ENCODE peak calls at places on chromosomes 6 and 20, in ten cellular contexts. N is HTR-8/SVneo; O is PC-3; Q is neural crest cell; G is NCI-H1092; Z is glutamatergic neuron; A is M059J; E is activated effector memory CD4-positive, alpha-beta T cell treated with anti-CD3 and anti-CD28 coated beads, Interleukin-2, amount 50 U/mL, for 16 hours; B is stomach; L is heart left ventricle. U is an unnamed sample.

GRCh38 chr6:27130668-27131428 is 116.7 kb upstream of the PRSS16 start:
- DNase-seq in N (no peak), O (peak; percentile 21), Q (no peak), G (no peak), Z (no peak), A (peak; percentile 50), E (no peak), B (no peak), L (no peak), U (no peak)

GRCh38 chr6:68634503-68635411 is at the start of gene ADGRB3:
- DNase-seq in N (peak; percentile 48), O (peak; percentile 51), Q (peak; percentile 82), G (peak; percentile 90), Z (peak; percentile 95), A (peak; percentile 80), E (peak; percentile 66), B (peak; percentile 46), L (peak; percentile 85), U (no peak)

GRCh38 chr20:50794181-50794845 is 548 bp upstream of the BCAS4 start:
- DNase-seq in N (no peak), O (no peak), Q (no peak), G (no peak), Z (no peak), A (no peak), E (no peak), B (no peak), L (no peak), U (no peak)

GRCh38 chr20:37804584-37805566 is 98.1 kb upstream of the VSTM2L start:
- DNase-seq in N (no peak), O (no peak), Q (no peak), G (no peak), Z (no peak), A (peak; percentile 18), E (no peak), B (no peak), L (no peak), U (no peak)

GRCh38 chr20:42179768-42180167 is 561.6 kb upstream of the CHD6 start:
- DNase-seq in N (no peak), O (peak; percentile 6), Q (peak; percentile 40), G (no peak), Z (no peak), A (peak; percentile 34), E (no peak), B (no peak), L (no peak), U (no peak)

GRCh38 chr6:72890671-72891070 is 268.8 kb downstream of the KCNQ5 start:
- DNase-seq in N (no peak), O (no peak), Q (no peak), G (no peak), Z (no peak), A (no peak), E (no peak), B (no peak), L (no peak), U (peak; percentile 3)

GRCh38 chr6:28544211-28544610 is 18.5 kb downstream of the GPX5 start:
- DNase-seq in N (no peak), O (no peak), Q (no peak), G (no peak), Z (no peak), A (no peak), E (no peak), B (no peak), L (no peak), U (no peak)

GRCh38 chr6:159969204-159969912 is 476 bp downstream of the IGF2R start:
- DNase-seq in N (no peak), O (no peak), Q (peak; percentile 44), G (no peak), Z (peak; percentile 62), A (peak; percentile 41), E (peak; percentile 78), B (peak; percentile 31), L (peak; percentile 45), U (no peak)

GRCh38 chr6:157428418-157429202 is 47.6 kb downstream of the ZDHHC14 start:
- DNase-seq in N (peak; percentile 18), O (peak; percentile 95), Q (no peak), G (no peak), Z (no peak), A (peak; percentile 79), E (peak; percentile 74), B (no peak), L (no peak), U (no peak)

GRCh38 chr6:69022991-69023390 is 387.9 kb downstream of the ADGRB3 start:
- DNase-seq in N (no peak), O (peak; percentile 43), Q (no peak), G (no peak), Z (no peak), A (peak; percentile 93), E (no peak), B (no peak), L (no peak), U (no peak)

GRCh38 chr6:160010067-160010466 is 41.2 kb downstream of the IGF2R start:
- DNase-seq in N (no peak), O (no peak), Q (no peak), G (no peak), Z (no peak), A (no peak), E (no peak), B (no peak), L (peak; percentile 75), U (peak; percentile 84)

GRCh38 chr20:7856756-7857155 is 83.5 kb downstream of the HAO1 start:
- DNase-seq in N (no peak), O (peak; percentile 95), Q (no peak), G (no peak), Z (no peak), A (peak; percentile 91), E (no peak), B (no peak), L (no peak), U (no peak)

GRCh38 chr20:61631770-61632169 is 379.7 kb downstream of the CDH4 start:
- DNase-seq in N (no peak), O (no peak), Q (no peak), G (no peak), Z (no peak), A (no peak), E (no peak), B (no peak), L (no peak), U (no peak)

GRCh38 chr20:24917797-24918578 is 31.1 kb upstream of the CST7 start:
- DNase-seq in N (peak; percentile 65), O (peak; percentile 80), Q (peak; percentile 72), G (peak; percentile 23), Z (peak; percentile 85), A (peak; percentile 60), E (peak; percentile 78), B (peak; percentile 78), L (peak; percentile 62), U (peak; percentile 23)

GRCh38 chr6:166497087-166497899 is 89.2 kb downstream of the RAMACL start:
- DNase-seq in N (peak; percentile 9), O (no peak), Q (no peak), G (no peak), Z (no peak), A (peak; percentile 82), E (no peak), B (no peak), L (no peak), U (no peak)

GRCh38 chr6:87901613-87902012 is 146.0 kb upstream of the SPACA1 start:
- DNase-seq in N (no peak), O (no peak), Q (no peak), G (no peak), Z (no peak), A (no peak), E (no peak), B (no peak), L (no peak), U (no peak)

GRCh38 chr6:19410477-19410876 is 426.7 kb upstream of the ID4 start:
- DNase-seq in N (peak; percentile 47), O (peak; percentile 83), Q (no peak), G (no peak), Z (no peak), A (peak; percentile 92), E (no peak), B (no peak), L (no peak), U (no peak)

U was measured in GM04504.